ENCODE peak calls at places on chromosomes 12 and 14, in nine cellular contexts. One of them, this sample, is unnamed.
A peak's percentile ranks its signal among the peaks of the same experiment; 100 is the strongest.

GRCh38 chr14:93962701-93963601 is 13.4 kb downstream of the ASB2 start:
- DNase-seq in A549: no peak
- DNase-seq in stomach: no peak
- DNase-seq in breast epithelium: no peak
- DNase-seq in K562: no peak
- DNase-seq in thyroid gland: no peak
- DNase-seq in heart left ventricle: no peak
- DNase-seq in ovary: no peak
- DNase-seq in IMR-90: peak; percentile 74
- DNase-seq in this sample: no peak

GRCh38 chr12:75479963-75480461 is 543 bp upstream of the GLIPR1 start:
- DNase-seq in A549: no peak
- DNase-seq in stomach: no peak
- DNase-seq in ovary: no peak
- DNase-seq in thyroid gland: no peak
- DNase-seq in K562: no peak
- DNase-seq in heart left ventricle: no peak
- DNase-seq in IMR-90: peak; percentile 81
- DNase-seq in breast epithelium: no peak
- DNase-seq in this sample: no peak

GRCh38 chr14:51715742-51716141 is 64.0 kb downstream of the FRMD6 start:
- DNase-seq in heart left ventricle: no peak
- DNase-seq in IMR-90: no peak
- DNase-seq in stomach: no peak
- DNase-seq in A549: no peak
- DNase-seq in ovary: no peak
- DNase-seq in breast epithelium: no peak
- DNase-seq in K562: no peak
- DNase-seq in thyroid gland: no peak
- DNase-seq in this sample: no peak

GRCh38 chr14:90697577-90698206 is 118.5 kb downstream of the TTC7B start:
- DNase-seq in ovary: peak; percentile 86
- DNase-seq in breast epithelium: peak; percentile 81
- DNase-seq in K562: peak; percentile 71
- DNase-seq in IMR-90: peak; percentile 72
- DNase-seq in heart left ventricle: peak; percentile 87
- DNase-seq in A549: peak; percentile 74
- DNase-seq in thyroid gland: peak; percentile 81
- DNase-seq in stomach: peak; percentile 83
- DNase-seq in this sample: peak; percentile 79

GRCh38 chr12:129401572-129401971 is 502.3 kb downstream of the TMEM132D start:
- DNase-seq in IMR-90: no peak
- DNase-seq in thyroid gland: no peak
- DNase-seq in heart left ventricle: no peak
- DNase-seq in breast epithelium: no peak
- DNase-seq in A549: no peak
- DNase-seq in stomach: peak; percentile 75
- DNase-seq in K562: no peak
- DNase-seq in ovary: no peak
- DNase-seq in this sample: no peak

GRCh38 chr14:77023001-77023996 is 5.2 kb downstream of the IRF2BPL start:
- DNase-seq in heart left ventricle: peak; percentile 46
- DNase-seq in stomach: peak; percentile 76
- DNase-seq in IMR-90: peak; percentile 38
- DNase-seq in K562: no peak
- DNase-seq in ovary: peak; percentile 75
- DNase-seq in thyroid gland: peak; percentile 81
- DNase-seq in A549: no peak
- DNase-seq in breast epithelium: no peak
- DNase-seq in this sample: peak; percentile 82

GRCh38 chr12:19689226-19689625 is 249.9 kb downstream of the AEBP2 start:
- DNase-seq in IMR-90: no peak
- DNase-seq in heart left ventricle: no peak
- DNase-seq in A549: no peak
- DNase-seq in ovary: no peak
- DNase-seq in thyroid gland: no peak
- DNase-seq in stomach: no peak
- DNase-seq in breast epithelium: no peak
- DNase-seq in K562: no peak
- DNase-seq in this sample: no peak

GRCh38 chr14:80699861-80700260 is 241.7 kb downstream of the CEP128 start:
- DNase-seq in ovary: no peak
- DNase-seq in A549: no peak
- DNase-seq in breast epithelium: no peak
- DNase-seq in stomach: no peak
- DNase-seq in K562: no peak
- DNase-seq in heart left ventricle: no peak
- DNase-seq in IMR-90: no peak
- DNase-seq in thyroid gland: no peak
- DNase-seq in this sample: no peak

GRCh38 chr12:127628655-127629054 is 638.3 kb upstream of the TMEM132C start:
- DNase-seq in stomach: no peak
- DNase-seq in IMR-90: peak; percentile 75
- DNase-seq in K562: no peak
- DNase-seq in heart left ventricle: no peak
- DNase-seq in ovary: no peak
- DNase-seq in thyroid gland: no peak
- DNase-seq in A549: no peak
- DNase-seq in breast epithelium: no peak
- DNase-seq in this sample: no peak

GRCh38 chr12:26473291-26473690 is 277.9 kb downstream of the SSPN start:
- DNase-seq in heart left ventricle: no peak
- DNase-seq in breast epithelium: no peak
- DNase-seq in ovary: no peak
- DNase-seq in stomach: no peak
- DNase-seq in A549: no peak
- DNase-seq in IMR-90: peak; percentile 51
- DNase-seq in K562: no peak
- DNase-seq in thyroid gland: peak; percentile 15
- DNase-seq in this sample: no peak

GRCh38 chr12:49327887-49328286 is 4.8 kb downstream of the TROAP start:
- DNase-seq in K562: no peak
- DNase-seq in heart left ventricle: no peak
- DNase-seq in IMR-90: no peak
- DNase-seq in A549: no peak
- DNase-seq in thyroid gland: no peak
- DNase-seq in breast epithelium: no peak
- DNase-seq in ovary: no peak
- DNase-seq in stomach: no peak
- DNase-seq in this sample: no peak

GRCh38 chr12:49323524-49324097 is 556 bp downstream of the TROAP start:
- DNase-seq in K562: no peak
- DNase-seq in stomach: no peak
- DNase-seq in breast epithelium: peak; percentile 12
- DNase-seq in A549: no peak
- DNase-seq in IMR-90: no peak
- DNase-seq in heart left ventricle: no peak
- DNase-seq in ovary: no peak
- DNase-seq in thyroid gland: no peak
- DNase-seq in this sample: no peak

GRCh38 chr12:49322708-49323523 is at the start of gene TROAP:
- DNase-seq in thyroid gland: peak; percentile 97
- DNase-seq in IMR-90: peak; percentile 97
- DNase-seq in K562: peak; percentile 99
- DNase-seq in breast epithelium: peak; percentile 97
- DNase-seq in A549: peak; percentile 99
- DNase-seq in stomach: peak; percentile 97
- DNase-seq in ovary: peak; percentile 96
- DNase-seq in heart left ventricle: peak; percentile 98
- DNase-seq in this sample: peak; percentile 96

GRCh38 chr12:49327368-49327767 is 4.3 kb downstream of the TROAP start:
- DNase-seq in IMR-90: no peak
- DNase-seq in stomach: no peak
- DNase-seq in thyroid gland: no peak
- DNase-seq in A549: no peak
- DNase-seq in ovary: no peak
- DNase-seq in breast epithelium: no peak
- DNase-seq in K562: no peak
- DNase-seq in heart left ventricle: no peak
- DNase-seq in this sample: no peak

GRCh38 chr12:49325606-49326005 is 2.6 kb downstream of the TROAP start:
- DNase-seq in heart left ventricle: no peak
- DNase-seq in A549: no peak
- DNase-seq in breast epithelium: peak; percentile 36
- DNase-seq in K562: no peak
- DNase-seq in thyroid gland: no peak
- DNase-seq in IMR-90: no peak
- DNase-seq in stomach: peak; percentile 13
- DNase-seq in ovary: no peak
- DNase-seq in this sample: no peak
- TF ChIP-seq POLR2A in heart left ventricle: no peak
- TF ChIP-seq POLR2A in A549: no peak
- TF ChIP-seq POLR2A in breast epithelium: no peak
- TF ChIP-seq POLR2A in K562: no peak
- TF ChIP-seq POLR2A in thyroid gland: no peak
- TF ChIP-seq POLR2A in IMR-90: no peak
- TF ChIP-seq POLR2A in stomach: no peak
- TF ChIP-seq POLR2A in ovary: no peak
- TF ChIP-seq POLR2A in this sample: no peak

DNA sequence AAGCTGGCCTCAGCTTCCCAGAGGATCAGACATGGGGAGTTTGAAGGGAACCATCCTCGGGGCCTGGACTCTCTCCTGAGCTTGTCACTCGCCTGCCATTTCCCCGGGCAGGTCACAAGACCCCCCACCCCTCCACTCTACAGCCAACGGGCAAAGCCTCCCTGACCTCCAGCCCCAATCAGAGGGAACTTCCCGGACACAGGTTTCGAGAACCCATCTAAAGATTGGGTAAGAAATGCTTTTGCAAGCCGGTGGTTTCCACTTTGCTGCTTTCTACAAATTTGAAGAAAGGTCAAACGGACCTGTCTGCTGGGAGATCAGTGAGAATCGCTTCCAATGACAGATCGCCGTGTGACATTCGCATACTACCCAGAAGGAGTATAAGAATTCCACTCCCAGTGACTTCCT is 89.6 kb downstream of the SCARB1 start:
- DNase-seq in heart left ventricle: no peak
- DNase-seq in ovary: no peak
- DNase-seq in K562: no peak
- DNase-seq in stomach: no peak
- DNase-seq in thyroid gland: no peak
- DNase-seq in A549: no peak
- DNase-seq in IMR-90: no peak
- DNase-seq in breast epithelium: no peak
- DNase-seq in this sample: no peak
- H3K4me3 ChIP-seq in heart left ventricle: no peak overlapping the region
- H3K4me3 ChIP-seq in ovary: no peak overlapping the region
- H3K4me3 ChIP-seq in K562: no peak overlapping the region
- H3K4me3 ChIP-seq in stomach: peak overlapping the region; percentile 13
- H3K4me3 ChIP-seq in thyroid gland: no peak overlapping the region
- H3K4me3 ChIP-seq in A549: no peak overlapping the region
- H3K4me3 ChIP-seq in IMR-90: no peak overlapping the region
- H3K4me3 ChIP-seq in breast epithelium: peak overlapping the region; percentile 31
- H3K4me3 ChIP-seq in this sample: no peak overlapping the region

GRCh38 chr12:2833810-2834209 is 1.0 kb downstream of the NRIP2 start:
- DNase-seq in K562: no peak
- DNase-seq in breast epithelium: no peak
- DNase-seq in A549: no peak
- DNase-seq in ovary: no peak
- DNase-seq in stomach: no peak
- DNase-seq in thyroid gland: no peak
- DNase-seq in heart left ventricle: peak; percentile 32
- DNase-seq in IMR-90: no peak
- DNase-seq in this sample: no peak
- H3K27ac ChIP-seq in K562: no peak overlapping the region
- H3K27ac ChIP-seq in breast epithelium: peak overlapping the region; percentile 62
- H3K27ac ChIP-seq in A549: no peak overlapping the region
- H3K27ac ChIP-seq in ovary: peak overlapping the region; percentile 60
- H3K27ac ChIP-seq in stomach: no peak overlapping the region
- H3K27ac ChIP-seq in thyroid gland: peak overlapping the region; percentile 55
- H3K27ac ChIP-seq in heart left ventricle: no peak overlapping the region
- H3K27ac ChIP-seq in IMR-90: no peak overlapping the region
- H3K27ac ChIP-seq in this sample: no peak overlapping the region

DNA sequence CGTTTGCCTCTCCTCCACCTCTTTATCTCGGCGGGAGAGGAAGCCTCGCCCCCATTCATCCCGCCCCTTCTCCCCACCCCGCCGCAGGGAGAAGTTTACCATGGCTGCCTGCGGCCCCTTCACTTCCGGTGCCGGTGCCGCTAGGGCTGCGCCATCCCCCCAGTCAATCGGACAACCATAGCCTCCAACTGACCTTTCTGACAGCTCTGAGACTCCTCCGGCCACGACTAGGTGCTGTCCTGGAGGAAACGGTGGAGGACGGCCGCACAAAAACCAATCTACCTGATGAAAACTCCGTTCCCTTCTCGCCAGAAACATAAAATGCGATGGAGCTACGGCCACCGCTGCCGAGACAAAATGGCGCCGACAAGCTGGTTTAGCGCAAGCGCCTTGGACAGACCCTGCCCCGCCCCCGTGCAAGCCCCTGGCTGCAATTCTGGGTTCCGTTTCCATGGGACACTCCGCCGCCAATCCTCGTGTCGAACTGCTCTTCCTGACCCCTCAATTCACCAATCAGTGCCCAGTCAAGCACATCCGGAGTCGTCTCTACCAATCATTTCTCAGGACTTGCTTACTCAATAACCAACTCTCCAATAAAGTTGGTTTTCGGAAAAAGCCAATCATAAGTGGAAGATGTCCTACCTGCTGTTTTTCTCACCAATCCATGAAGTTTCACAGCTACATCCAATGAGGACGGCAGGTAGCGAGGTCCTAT is 436 bp upstream of the ARID4A start:
- DNase-seq in heart left ventricle: peak; percentile 99
- DNase-seq in K562: peak; percentile 76
- DNase-seq in ovary: peak; percentile 98
- DNase-seq in IMR-90: peak; percentile 100
- DNase-seq in stomach: peak; percentile 98
- DNase-seq in breast epithelium: peak; percentile 98
- DNase-seq in A549: peak; percentile 99
- DNase-seq in thyroid gland: peak; percentile 99
- DNase-seq in this sample: peak; percentile 98
- TF ChIP-seq POLR2A in heart left ventricle: no peak
- TF ChIP-seq POLR2A in K562: peak; percentile 96
- TF ChIP-seq POLR2A in ovary: peak; percentile 81
- TF ChIP-seq POLR2A in IMR-90: peak; percentile 91
- TF ChIP-seq POLR2A in stomach: peak; percentile 68
- TF ChIP-seq POLR2A in breast epithelium: peak; percentile 54
- TF ChIP-seq POLR2A in A549: peak; percentile 88
- TF ChIP-seq POLR2A in thyroid gland: peak; percentile 24
- TF ChIP-seq POLR2A in this sample: peak; percentile 81

GRCh38 chr14:28264306-28264705 is 502.3 kb upstream of the FOXG1 start:
- DNase-seq in stomach: no peak
- DNase-seq in breast epithelium: no peak
- DNase-seq in K562: no peak
- DNase-seq in thyroid gland: no peak
- DNase-seq in ovary: no peak
- DNase-seq in heart left ventricle: no peak
- DNase-seq in A549: no peak
- DNase-seq in IMR-90: no peak
- DNase-seq in this sample: no peak
- H3K4me3 ChIP-seq in stomach: no peak overlapping the region
- H3K4me3 ChIP-seq in breast epithelium: peak overlapping the region; percentile 36
- H3K4me3 ChIP-seq in K562: no peak overlapping the region
- H3K4me3 ChIP-seq in thyroid gland: no peak overlapping the region
- H3K4me3 ChIP-seq in ovary: no peak overlapping the region
- H3K4me3 ChIP-seq in heart left ventricle: no peak overlapping the region
- H3K4me3 ChIP-seq in A549: no peak overlapping the region
- H3K4me3 ChIP-seq in IMR-90: no peak overlapping the region
- H3K4me3 ChIP-seq in this sample: no peak overlapping the region